ENCODE peak calls at places on chromosome 5, in seven cellular contexts. Y, F, U, B, H, D and A are unnamed samples.

GRCh38 chr5:20575515-20575914 is 587.5 kb upstream of the CDH18 start:
- DNase-seq in Y (no peak), F (no peak), U (peak), B (no peak), H (no peak), D (no peak), A (no peak)

GRCh38 chr5:68554566-68555279 is 339.2 kb downstream of the PIK3R1 start:
- DNase-seq in Y (no peak), F (peak), U (peak), B (no peak), H (peak), D (no peak), A (no peak)

GRCh38 chr5:141945511-141946024 is 12.4 kb downstream of the PCDH12 start:
- DNase-seq in Y (no peak), F (peak), U (peak), B (no peak), H (no peak), D (no peak), A (no peak)

GRCh38 chr5:136021016-136021405 is 7.8 kb upstream of the TGFBI start:
- DNase-seq in Y (no peak), F (peak), U (peak), B (no peak), H (peak), D (no peak), A (no peak)

GRCh38 chr5:132258102-132259060 is 885 bp downstream of the PDLIM4 start:
- DNase-seq in Y (no peak), F (peak), U (peak), B (peak), H (no peak), D (no peak), A (no peak)

GRCh38 chr5:68196876-68197275 is 18.7 kb upstream of the PIK3R1 start:
- DNase-seq in Y (no peak), F (no peak), U (no peak), B (no peak), H (no peak), D (no peak), A (peak)

GRCh38 chr5:142644127-142644526 is 41.8 kb downstream of the FGF1 start:
- DNase-seq in Y (no peak), F (peak), U (no peak), B (no peak), H (no peak), D (no peak), A (no peak)

GRCh38 chr5:153276151-153276550 is 214.3 kb upstream of the GRIA1 start:
- DNase-seq in Y (no peak), F (peak), U (peak), B (no peak), H (peak), D (no peak), A (peak)

GRCh38 chr5:119578937-119579336 is 50.4 kb upstream of the FAM170A start:
- DNase-seq in Y (no peak), F (peak), U (peak), B (no peak), H (peak), D (no peak), A (peak)

GRCh38 chr5:10528056-10528816 is 35.6 kb upstream of the ANKRD33B start:
- DNase-seq in Y (no peak), F (peak), U (no peak), B (no peak), H (no peak), D (no peak), A (no peak)

GRCh38 chr5:60520451-60521210 is 179.3 kb downstream of the DEPDC1B start:
- DNase-seq in Y (no peak), F (no peak), U (no peak), B (no peak), H (no peak), D (no peak), A (no peak)

GRCh38 chr5:123412206-123412605 is 11.0 kb downstream of the CEP120 start:
- DNase-seq in Y (no peak), F (no peak), U (no peak), B (no peak), H (no peak), D (no peak), A (no peak)

GRCh38 chr5:76807296-76807695 is 11.5 kb upstream of the F2RL1 start:
- DNase-seq in Y (no peak), F (peak), U (peak), B (no peak), H (no peak), D (no peak), A (no peak)
- H3K27ac ChIP-seq in Y (no peak), F (peak), U (peak), B (peak), H (no peak), D (no peak), A (no peak)

GRCh38 chr5:66892715-66893114 is 296.5 kb downstream of the MAST4 start:
- DNase-seq in Y (no peak), F (peak), U (no peak), B (no peak), H (no peak), D (no peak), A (no peak)
- H3K27ac ChIP-seq in Y (no peak), F (no peak), U (no peak), B (no peak), H (no peak), D (no peak), A (no peak)

GRCh38 chr5:78591227-78591626 is 57.3 kb downstream of the LHFPL2 start:
- DNase-seq in Y (no peak), F (peak), U (no peak), B (no peak), H (no peak), D (no peak), A (no peak)
- H3K27ac ChIP-seq in Y (no peak), F (peak), U (no peak), B (no peak), H (no peak), D (no peak), A (no peak)

GRCh38 chr5:150603491-150603890 is 37.0 kb upstream of the SYNPO start:
- DNase-seq in Y (no peak), F (no peak), U (no peak), B (no peak), H (no peak), D (no peak), A (no peak)
- H3K27ac ChIP-seq in Y (no peak), F (no peak), U (no peak), B (peak), H (no peak), D (no peak), A (no peak)